ENCODE peak calls at places on chromosomes 11 and 22, in five cellular contexts. B, H, S, G and V are unnamed samples.

GRCh38 chr11:87926250-87926970 is 248.8 kb downstream of the RAB38 start:
- DNase-seq in H (peak; percentile 80), G (peak; percentile 57), B (no peak), S (no peak), V (no peak)

GRCh38 chr11:104873252-104873651 is 25.0 kb downstream of the CASP12 start:
- DNase-seq in G (no peak), B (no peak), H (no peak), S (no peak), V (no peak)

GRCh38 chr11:61061081-61061826 is 41.0 kb upstream of the CD5 start:
- DNase-seq in B (peak; percentile 96), S (no peak), G (no peak), H (peak; percentile 6), V (no peak)

GRCh38 chr11:4658629-4659453 is 15.1 kb downstream of the OR51E1 start:
- DNase-seq in B (no peak), G (no peak), S (no peak), H (no peak), V (no peak)

GRCh38 chr22:49507607-49508292 is 319.9 kb downstream of the BRD1 start:
- DNase-seq in S (no peak), G (no peak), H (no peak), B (no peak), V (no peak)

GRCh38 chr11:40434941-40435340 is 1024.5 kb downstream of the LRRC4C start:
- DNase-seq in B (no peak), H (no peak), S (no peak), G (no peak), V (no peak)

GRCh38 chr11:7548659-7549283 is 35.0 kb downstream of the PPFIBP2 start:
- DNase-seq in B (peak; percentile 73), H (peak; percentile 16), S (no peak), G (no peak), V (no peak)

GRCh38 chr11:8545698-8546366 is 48.2 kb downstream of the STK33 start:
- DNase-seq in S (no peak), G (no peak), H (no peak), B (no peak), V (no peak)

GRCh38 chr11:61793084-61793828 is 545 bp downstream of the FEN1 start:
- DNase-seq in S (no peak), H (no peak), G (no peak), B (peak; percentile 23), V (no peak)

GRCh38 chr11:106389096-106389495 is 311.6 kb downstream of the AASDHPPT start:
- DNase-seq in S (no peak), H (no peak), G (peak; percentile 65), B (no peak), V (no peak)

GRCh38 chr11:119795231-119795630 is 66.2 kb upstream of the NECTIN1 start:
- DNase-seq in G (peak; percentile 4), H (no peak), S (peak; percentile 5), B (no peak), V (no peak)

GRCh38 chr11:99069831-99070444 is 49.2 kb downstream of the CNTN5 start:
- DNase-seq in G (no peak), S (no peak), B (peak; percentile 63), H (no peak), V (no peak)

GRCh38 chr11:116686891-116687290 is 85.9 kb downstream of the BUD13 start:
- DNase-seq in G (no peak), H (no peak), B (no peak), S (no peak), V (no peak)

GRCh38 chr22:49232319-49233067 is 595.2 kb downstream of the BRD1 start:
- DNase-seq in S (no peak), H (no peak), B (no peak), G (no peak), V (peak; percentile 62)

GRCh38 chr11:73693877-73694525 is 47.6 kb downstream of the PLEKHB1 start:
- DNase-seq in S (no peak), B (no peak), G (no peak), H (no peak), V (no peak)

GRCh38 chr11:60902625-60903024 is 3.8 kb downstream of the PRPF19 start:
- DNase-seq in S (no peak), G (no peak), B (no peak), H (no peak), V (no peak)

GRCh38 chr11:117942255-117942654 is 13.1 kb upstream of the TMPRSS13 start:
- DNase-seq in B (no peak), G (no peak), S (no peak), H (no peak), V (no peak)

GRCh38 chr11:117946196-117946841 is 17.1 kb upstream of the TMPRSS13 start:
- DNase-seq in S (no peak), B (no peak), H (no peak), G (no peak), V (no peak)

GRCh38 chr11:117944554-117944953 is 15.4 kb upstream of the TMPRSS13 start:
- DNase-seq in H (no peak), B (peak; percentile 54), G (no peak), S (no peak), V (no peak)

GRCh38 chr11:117946842-117947526 is 17.8 kb upstream of the TMPRSS13 start:
- DNase-seq in G (peak; percentile 95), S (peak; percentile 78), B (peak; percentile 85), H (peak; percentile 85), V (peak; percentile 93)

GRCh38 chr11:117945047-117945820 is 16.0 kb upstream of the TMPRSS13 start:
- DNase-seq in G (no peak), S (no peak), H (no peak), B (peak; percentile 56), V (no peak)
- TF ChIP-seq CTCF in G (no peak), S (no peak), H (no peak), B (no peak), V (peak; percentile 59)

DNA sequence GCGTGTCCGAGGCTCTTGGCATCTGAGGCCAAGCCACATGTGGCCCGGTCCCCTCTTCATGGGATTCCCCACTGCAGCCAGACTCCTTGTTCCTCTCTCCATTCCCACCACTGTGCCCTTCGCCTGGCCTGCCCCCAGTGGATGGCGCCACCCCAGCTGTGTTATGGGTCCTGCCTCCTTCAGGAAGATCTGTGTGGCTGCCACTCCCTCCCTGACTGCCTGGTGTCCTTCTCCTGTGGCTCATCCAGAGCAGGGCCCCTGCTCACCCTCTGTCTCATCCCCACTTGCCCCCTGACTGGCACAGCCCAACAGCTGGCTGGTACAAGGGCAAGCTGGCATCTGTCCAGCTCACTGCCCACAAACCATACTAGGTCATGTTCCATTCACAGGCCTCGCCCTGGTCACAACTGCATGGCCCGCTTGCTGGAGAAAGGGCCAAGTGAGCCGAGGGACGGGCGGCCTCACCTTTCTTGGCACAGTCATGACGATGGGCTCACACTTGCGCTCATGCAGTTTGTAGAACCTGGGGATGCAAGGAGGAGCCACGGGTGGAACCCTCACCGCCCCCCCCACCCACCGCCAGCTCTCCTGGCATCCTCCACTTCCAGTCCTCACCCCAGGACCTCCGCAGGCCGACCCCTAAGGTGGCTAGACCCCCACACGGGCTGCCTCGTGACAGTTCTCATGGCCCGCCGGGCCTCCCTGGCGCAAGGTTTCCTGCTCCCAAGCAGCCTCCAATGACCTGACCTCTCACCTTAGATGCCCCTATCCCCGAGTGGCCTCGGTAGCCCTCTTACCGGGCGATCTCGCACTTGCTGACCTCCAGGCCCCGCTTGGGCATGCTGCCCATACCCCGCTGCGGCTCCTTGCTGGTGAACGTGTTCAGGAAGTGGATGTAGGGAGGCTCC is 2.1 kb upstream of the PTPRCAP start:
- DNase-seq in H (no peak), S (no peak), G (no peak), B (peak; percentile 31), V (no peak)
- TF ChIP-seq CTCF in H (peak; percentile 61), S (peak; percentile 22), G (peak; percentile 29), B (peak; percentile 16), V (no peak)

GRCh38 chr11:121132211-121132976 is 31.4 kb downstream of the TECTA start:
- DNase-seq in S (no peak), H (peak; percentile 54), B (no peak), G (no peak), V (no peak)
- TF ChIP-seq CTCF in S (no peak), H (peak; percentile 8), B (no peak), G (no peak), V (peak; percentile 31)

GRCh38 chr22:41523464-41524221 is 20.6 kb downstream of the POLR3H start:
- DNase-seq in H (no peak), G (no peak), S (peak; percentile 45), B (no peak), V (no peak)
- TF ChIP-seq CTCF in H (no peak), G (no peak), S (no peak), B (no peak), V (no peak)

GRCh38 chr22:38202437-38203089 is 769 bp downstream of the MAFF start:
- DNase-seq in S (peak; percentile 88), G (no peak), B (peak; percentile 69), H (no peak), V (peak; percentile 80)
- TF ChIP-seq CTCF in S (no peak), G (no peak), B (peak; percentile 9), H (no peak), V (peak; percentile 50)

GRCh38 chr11:122355968-122356367 is 240.0 kb upstream of the BLID start:
- DNase-seq in S (no peak), B (no peak), G (no peak), H (no peak), V (no peak)

GRCh38 chr11:122363306-122363705 is 247.3 kb upstream of the BLID start:
- DNase-seq in B (no peak), S (no peak), H (no peak), G (no peak), V (no peak)

GRCh38 chr11:122362381-122362780 is 246.4 kb upstream of the BLID start:
- DNase-seq in H (no peak), G (no peak), B (no peak), S (no peak), V (no peak)

GRCh38 chr11:122365545-122366380 is 249.7 kb upstream of the BLID start:
- DNase-seq in H (no peak), B (no peak), S (no peak), G (no peak), V (no peak)

GRCh38 chr11:122360875-122361274 is 244.9 kb upstream of the BLID start:
- DNase-seq in S (no peak), G (no peak), B (no peak), H (no peak), V (no peak)
- TF ChIP-seq CTCF in S (no peak), G (no peak), B (peak; percentile 14), H (peak; percentile 10), V (peak; percentile 32)

GRCh38 chr11:93820085-93820710 is 30.2 kb downstream of the VSTM5 start:
- DNase-seq in B (no peak), H (no peak), S (no peak), G (no peak), V (no peak)
- TF ChIP-seq CTCF in B (no peak), H (no peak), S (no peak), G (no peak), V (no peak)